ENCODE peak calls at places on chromosomes 4 and X, in eight cellular contexts. R, W, Z, V, M, X, L and C are unnamed samples. For H3K4me1 and H3K36me3, the result is how much of the 10 kb centered on the place peaks cover.

GRCh38 chr4:99945718-99946345 is 586 bp downstream of the DNAJB14 start:
- DNase-seq in V (no peak), X (no peak), M (no peak), W (peak), Z (no peak), R (peak), L (peak), C (peak)

GRCh38 chrX:100979881-100980607 is 10.5 kb downstream of the ARL13A start:
- DNase-seq in V (no peak), X (no peak), L (no peak), M (no peak), W (no peak), R (no peak), Z (no peak), C (no peak)

GRCh38 chr4:117900832-117901231 is 133.5 kb upstream of the NDST3 start:
- DNase-seq in V (no peak), M (no peak), W (no peak), R (peak), Z (no peak), L (no peak), X (no peak), C (no peak)

GRCh38 chr4:8848507-8849265 is 23.0 kb downstream of the HMX1 start:
- DNase-seq in L (no peak), X (no peak), Z (peak), W (no peak), V (no peak), R (no peak), M (no peak), C (peak)

GRCh38 chrX:101407748-101408529 is at the start of the genes GLA and HNRNPH2:
- DNase-seq in Z (peak), L (peak), R (peak), W (peak), V (peak), M (peak), X (peak), C (peak)

GRCh38 chr4:156378053-156378665 is 424.5 kb upstream of the CTSO start:
- DNase-seq in X (no peak), Z (no peak), M (no peak), V (no peak), W (peak), L (peak), R (peak), C (no peak)

GRCh38 chrX:57286507-57287251 is at the start of gene FAAH2:
- DNase-seq in L (no peak), X (peak), W (no peak), V (peak), M (no peak), Z (peak), R (peak), C (peak)

GRCh38 chr4:147407261-147408045 is 73.4 kb upstream of the EDNRA start:
- DNase-seq in W (no peak), X (no peak), R (no peak), Z (no peak), L (no peak), M (peak), V (no peak), C (no peak)

GRCh38 chrX:115226929-115227328 is 7.0 kb downstream of the LRCH2 start:
- DNase-seq in R (peak), W (peak), M (no peak), Z (no peak), V (no peak), X (no peak), L (peak), C (no peak)

GRCh38 chr4:17688011-17688441 is 73.6 kb downstream of the MED28 start:
- DNase-seq in L (peak), M (no peak), V (no peak), R (no peak), Z (no peak), W (no peak), X (no peak), C (no peak)

GRCh38 chrX:11458175-11458574 is 165.0 kb downstream of the AMELX start:
- DNase-seq in X (no peak), V (no peak), L (no peak), R (no peak), Z (no peak), M (no peak), W (peak), C (no peak)

GRCh38 chr4:24850669-24851068 is 55.3 kb downstream of the SOD3 start:
- DNase-seq in Z (no peak), M (no peak), X (no peak), R (peak), L (no peak), W (peak), V (no peak), C (no peak)

GRCh38 chrX:48914593-48915493 is 3.4 kb upstream of the SLC35A2 start:
- DNase-seq in X (no peak), W (no peak), Z (no peak), L (no peak), M (no peak), R (no peak), V (no peak), C (no peak)
- H3K4me1 ChIP-seq in X (under half), W (under half), Z (under half), L (under half), M (under half), R (under half), V (under half), C (under half)

GRCh38 chrX:109667986-109668385 is 43.0 kb upstream of the KCNE5 start:
- DNase-seq in V (no peak), Z (no peak), W (no peak), X (no peak), L (no peak), M (no peak), R (no peak), C (no peak)

DNA sequence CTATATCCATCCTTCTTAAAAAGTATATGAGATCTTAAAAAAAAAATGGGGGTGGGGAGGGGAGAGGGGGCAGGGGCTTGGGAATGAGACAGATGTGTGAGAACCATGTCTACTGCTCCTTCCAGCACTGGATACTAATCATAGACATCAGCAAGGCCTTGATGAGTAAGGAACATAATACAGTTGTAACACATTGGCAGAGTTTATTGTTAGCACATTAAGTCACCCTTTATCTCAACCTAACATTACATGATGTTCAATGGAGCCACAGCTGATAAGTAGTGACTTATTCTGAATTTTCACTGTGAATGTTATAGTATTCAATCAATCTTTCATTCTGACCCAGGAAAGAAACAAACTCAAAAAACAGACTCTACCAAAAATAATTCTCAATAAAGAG is 47.3 kb upstream of the KCNE5 start:
- DNase-seq in M (no peak), V (no peak), Z (no peak), R (no peak), X (no peak), W (no peak), L (no peak), C (no peak)
- H3K4me3 ChIP-seq in M (no peak), V (no peak), Z (no peak), R (no peak), X (no peak), W (no peak), L (no peak), C (no peak)

GRCh38 chr4:110163327-110164070 is 34.9 kb downstream of the ELOVL6 start:
- DNase-seq in X (no peak), W (peak), R (no peak), M (no peak), V (no peak), L (no peak), Z (no peak), C (no peak)

GRCh38 chr4:110165382-110166285 is 32.8 kb downstream of the ELOVL6 start:
- DNase-seq in Z (no peak), W (peak), M (no peak), R (peak), X (peak), L (no peak), V (no peak), C (no peak)

GRCh38 chr4:110164856-110165255 is 33.6 kb downstream of the ELOVL6 start:
- DNase-seq in V (no peak), M (no peak), Z (no peak), L (no peak), X (no peak), W (no peak), R (no peak), C (no peak)

GRCh38 chr4:110160616-110161015 is 37.8 kb downstream of the ELOVL6 start:
- DNase-seq in L (no peak), R (no peak), W (no peak), V (no peak), Z (no peak), X (no peak), M (no peak), C (no peak)

GRCh38 chr4:110164251-110164650 is 34.2 kb downstream of the ELOVL6 start:
- DNase-seq in X (no peak), M (no peak), R (no peak), V (no peak), L (no peak), Z (no peak), W (peak), C (no peak)
- H3K36me3 ChIP-seq in X (under half), M (under half), R (under half), V (under half), L (under half), Z (under half), W (under half), C (under half)

DNA sequence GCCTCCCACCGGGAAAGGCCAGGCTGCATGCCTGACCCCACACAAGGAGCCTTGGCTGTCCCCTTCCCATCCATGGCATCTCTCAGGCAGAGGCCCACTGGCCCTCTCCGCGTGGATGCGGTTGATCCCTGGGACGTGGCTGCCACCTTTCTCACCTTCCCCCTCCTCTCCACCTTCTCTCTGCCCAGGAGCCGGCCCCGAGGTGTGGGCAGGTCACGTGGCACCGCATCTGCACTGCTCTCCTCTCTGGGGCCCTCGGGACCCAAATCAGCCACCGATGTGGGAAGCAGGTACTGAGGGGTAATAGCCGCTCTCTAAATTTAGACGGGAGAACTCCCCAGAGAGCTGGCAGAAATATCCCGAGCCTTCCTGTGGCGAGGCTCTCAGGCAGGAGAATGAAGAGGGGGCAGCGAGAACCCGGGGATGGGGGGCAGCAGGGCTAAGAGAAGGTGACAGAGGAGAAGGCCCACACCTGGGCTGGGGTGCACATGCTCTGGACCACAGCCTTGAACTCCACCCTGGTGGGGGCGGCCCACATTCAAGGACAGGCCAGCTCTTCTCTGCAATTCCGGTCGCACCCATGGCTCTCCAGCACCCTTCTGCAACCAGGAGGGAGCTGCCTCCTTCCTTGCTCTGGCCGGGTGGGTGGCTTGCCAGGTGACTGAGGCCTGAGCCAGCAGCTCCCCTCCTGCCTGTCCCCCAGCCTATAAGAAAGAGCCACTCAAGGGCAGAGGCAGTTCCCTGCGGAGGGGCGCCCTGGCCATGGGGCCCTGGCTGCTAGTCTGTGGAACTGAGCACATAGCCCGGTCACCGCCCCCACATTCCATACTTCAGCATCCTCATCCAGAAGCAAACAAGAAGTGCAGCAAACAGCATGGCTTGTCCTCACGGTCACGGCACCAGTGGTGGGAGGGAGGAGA is 9.6 kb upstream of the DUSP9 start:
- DNase-seq in R (peak), L (no peak), Z (peak), W (no peak), M (no peak), X (peak), V (no peak), C (no peak)
- H3K4me1 ChIP-seq in R (under half), L (under half), Z (under half), W (under half), M (under half), X (under half), V (under half), C (under half)

GRCh38 chrX:1465261-1466231 is 12.8 kb upstream of the ASMTL start:
- DNase-seq in M (no peak), V (no peak), R (no peak), Z (peak), X (peak), W (no peak), L (no peak), C (peak)

GRCh38 chrX:1464282-1465131 is 11.8 kb upstream of the ASMTL start:
- DNase-seq in X (peak), V (peak), R (no peak), Z (peak), W (no peak), M (no peak), L (no peak), C (no peak)

GRCh38 chrX:1468250-1468772 is 15.6 kb upstream of the ASMTL start:
- DNase-seq in R (no peak), V (no peak), W (no peak), X (peak), L (no peak), Z (peak), M (no peak), C (peak)

GRCh38 chrX:1466971-1467561 is 14.4 kb upstream of the ASMTL start:
- DNase-seq in M (no peak), W (no peak), Z (peak), R (no peak), X (peak), L (no peak), V (no peak), C (no peak)

GRCh38 chrX:1466232-1466661 is 13.5 kb upstream of the ASMTL start:
- DNase-seq in M (no peak), Z (peak), X (peak), R (no peak), V (peak), W (no peak), L (no peak), C (no peak)
- H3K4me3 ChIP-seq in M (no peak), Z (no peak), X (no peak), R (no peak), V (no peak), W (no peak), L (no peak), C (no peak)

GRCh38 chr4:3160325-3160915 is 85.9 kb downstream of the HTT start:
- DNase-seq in L (no peak), M (no peak), R (no peak), V (no peak), X (no peak), W (no peak), Z (no peak), C (no peak)

GRCh38 chr4:3157366-3157765 is 82.9 kb downstream of the HTT start:
- DNase-seq in R (no peak), M (no peak), V (no peak), L (no peak), Z (no peak), X (no peak), W (no peak), C (no peak)

DNA sequence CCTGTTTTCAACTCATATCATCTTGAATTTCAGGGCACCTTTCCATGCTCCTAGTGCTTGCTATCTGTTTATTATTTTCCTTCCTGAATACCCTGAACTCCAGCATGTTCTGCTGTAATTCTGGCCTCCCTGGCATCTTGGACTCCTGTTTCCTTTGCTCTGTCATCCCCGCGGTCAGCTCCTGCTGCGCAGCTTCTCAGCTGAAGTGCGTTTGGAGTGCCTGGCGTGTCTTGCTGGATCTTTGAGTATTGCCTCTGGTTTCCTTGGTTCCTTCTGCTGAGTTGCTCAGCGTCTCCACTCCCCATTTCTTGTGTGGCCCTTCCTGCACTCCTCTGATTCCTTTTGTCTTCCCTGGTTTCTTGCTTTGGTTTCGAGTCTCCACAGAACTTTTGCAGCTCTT is 84.4 kb downstream of the HTT start:
- DNase-seq in Z (no peak), L (no peak), X (no peak), M (no peak), R (no peak), V (no peak), W (no peak), C (no peak)
- H3K36me3 ChIP-seq in Z (half or more), L (under half), X (half or more), M (half or more), R (under half), V (half or more), W (under half), C (half or more)

GRCh38 chr4:70915048-70915815 is 13.1 kb downstream of the MOB1B start:
- DNase-seq in V (no peak), X (no peak), Z (no peak), L (no peak), M (no peak), R (no peak), W (peak), C (no peak)

GRCh38 chr4:70914631-70915030 is 12.5 kb downstream of the MOB1B start:
- DNase-seq in L (no peak), V (peak), X (no peak), W (no peak), Z (no peak), M (no peak), R (no peak), C (no peak)

GRCh38 chr4:70925899-70926635 is 23.9 kb downstream of the MOB1B start:
- DNase-seq in W (no peak), M (no peak), Z (no peak), V (no peak), L (no peak), X (no peak), R (no peak), C (no peak)

GRCh38 chr4:70915874-70916559 is 13.8 kb downstream of the MOB1B start:
- DNase-seq in V (no peak), X (no peak), L (no peak), W (no peak), M (no peak), R (no peak), Z (no peak), C (no peak)

DNA sequence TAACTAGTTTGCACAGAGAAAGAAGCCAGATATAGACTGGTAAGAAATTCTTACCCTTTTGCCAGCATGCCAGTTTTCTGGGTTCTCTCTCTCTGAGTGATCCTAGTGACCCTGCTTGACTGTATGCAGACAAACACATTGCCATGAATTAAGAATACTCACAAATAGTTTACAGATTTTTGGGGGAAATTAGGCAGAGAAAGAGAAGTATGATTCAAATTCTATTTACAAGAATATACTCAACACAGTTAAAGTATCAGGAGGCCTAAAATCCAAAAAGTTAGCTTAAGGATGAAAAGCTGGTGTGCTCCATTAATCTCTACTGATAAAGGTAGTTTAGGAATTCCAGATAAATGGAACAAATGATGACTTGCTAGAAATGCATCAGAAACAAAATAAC is 18.4 kb downstream of the MOB1B start:
- DNase-seq in Z (no peak), W (no peak), V (no peak), L (no peak), M (no peak), R (no peak), X (no peak), C (no peak)
- H3K4me1 ChIP-seq in Z (under half), W (under half), V (under half), L (under half), M (under half), R (under half), X (under half), C (under half)